ENCODE peak calls at places on chromosomes 3 and 15, in six cellular contexts. H is cardiac fibroblast; B is effector CD4-positive, alpha-beta T cell; R is bronchial epithelial cell; T is activated CD4-positive, alpha-beta T cell treated with anti-CD3 and anti-CD28 coated beads for 48 hours; A is HCEC 1CT. C is an unnamed sample.

GRCh38 chr3:13105181-13105580 is 32.0 kb upstream of the IQSEC1 start:
- DNase-seq in A (no peak), B (no peak), H (no peak), T (no peak), R (no peak), C (no peak)

GRCh38 chr3:194399166-194399565 is at the start of gene GP5:
- DNase-seq in A (no peak), H (no peak), R (no peak), T (no peak), B (no peak), C (no peak)

GRCh38 chr15:76108021-76108723 is 48.4 kb downstream of the TMEM266 start:
- DNase-seq in T (no peak), A (no peak), R (no peak), B (no peak), H (no peak), C (no peak)

GRCh38 chr3:103926936-103927335 is 1439.8 kb upstream of the ALCAM start:
- DNase-seq in H (no peak), B (no peak), T (no peak), R (no peak), A (no peak), C (no peak)

GRCh38 chr3:109985942-109986555 is 648.7 kb upstream of the DPPA4 start:
- DNase-seq in B (no peak), T (no peak), H (peak; percentile 71), A (no peak), R (peak; percentile 52), C (no peak)

GRCh38 chr15:28267727-28268126 is 54.3 kb downstream of the HERC2 start:
- DNase-seq in A (no peak), T (no peak), B (no peak), R (no peak), H (no peak), C (no peak)

GRCh38 chr15:101482526-101483371 is 6.8 kb downstream of the PCSK6 start:
- DNase-seq in T (no peak), B (no peak), H (no peak), A (no peak), R (peak; percentile 78), C (no peak)

GRCh38 chr3:178131801-178132200 is 404.4 kb upstream of the KCNMB2 start:
- DNase-seq in T (no peak), B (no peak), A (peak; percentile 51), R (peak; percentile 39), H (peak; percentile 76), C (no peak)

GRCh38 chr3:51703776-51704510 is 2.9 kb upstream of the GRM2 start:
- DNase-seq in A (no peak), B (no peak), R (no peak), T (no peak), H (no peak), C (no peak)

GRCh38 chr3:185653949-185654757 is 68.1 kb downstream of the SENP2 start:
- DNase-seq in R (no peak), A (no peak), H (peak; percentile 38), T (no peak), B (no peak), C (no peak)

GRCh38 chr15:69318033-69318432 is 19.3 kb downstream of the PAQR5 start:
- DNase-seq in R (no peak), T (no peak), H (no peak), B (no peak), A (no peak), C (no peak)

GRCh38 chr3:43418601-43419272 is 132.4 kb downstream of the SNRK start:
- DNase-seq in T (no peak), B (no peak), A (no peak), R (no peak), H (peak; percentile 90), C (no peak)

GRCh38 chr3:140164922-140165590 is 230.1 kb downstream of the CLSTN2 start:
- DNase-seq in B (no peak), A (no peak), T (no peak), R (peak; percentile 74), H (peak; percentile 7), C (no peak)

GRCh38 chr15:97995881-97996603 is 35.5 kb downstream of the ARRDC4 start:
- DNase-seq in A (peak; percentile 13), B (no peak), H (peak; percentile 5), T (peak; percentile 8), R (peak; percentile 49), C (no peak)

GRCh38 chr15:78617131-78617915 is 3.5 kb downstream of the CHRNA3 start:
- DNase-seq in A (no peak), R (peak; percentile 30), T (no peak), H (no peak), B (no peak), C (no peak)

GRCh38 chr3:38835939-38836338 is 19.9 kb upstream of the SCN10A start:
- DNase-seq in R (no peak), A (no peak), B (no peak), T (no peak), H (no peak), C (no peak)

GRCh38 chr3:120433662-120434331 is 17.0 kb downstream of the FSTL1 start:
- DNase-seq in A (no peak), R (no peak), B (no peak), T (no peak), H (no peak), C (no peak)

GRCh38 chr3:101248786-101249185 is 71.6 kb downstream of the IMPG2 start:
- DNase-seq in B (no peak), T (no peak), A (no peak), H (no peak), R (no peak), C (no peak)

GRCh38 chr15:68085052-68085451 is 30.9 kb downstream of the PIAS1 start:
- DNase-seq in T (no peak), H (no peak), R (no peak), B (no peak), A (no peak), C (no peak)

GRCh38 chr3:183725387-183725786 is 27.8 kb downstream of the YEATS2 start:
- DNase-seq in H (no peak), R (no peak), B (no peak), T (no peak), A (no peak), C (no peak)

GRCh38 chr3:171810278-171811058 is at the start of gene PLD1:
- DNase-seq in B (peak; percentile 7), H (peak; percentile 86), R (peak; percentile 67), A (peak; percentile 76), T (peak; percentile 41), C (peak; percentile 25)